ENCODE peak calls at places on chromosomes 6 and 20, in five cellular contexts. Y is Right ventricle myocardium superior; O is fibroblast of the conjunctiva; S is CD8-positive, alpha-beta memory T cell; R is upper lobe of right lung. M is an unnamed sample.

GRCh38 chr6:5231289-5231688 is 29.5 kb downstream of the LYRM4 start:
- DNase-seq in R (no peak), Y (no peak), S (no peak), O (no peak), M (no peak)

GRCh38 chr6:12047304-12047703 is 35.2 kb downstream of the HIVEP1 start:
- DNase-seq in R (peak; percentile 66), Y (no peak), O (no peak), S (no peak), M (no peak)

GRCh38 chr6:157812425-157813171 is 10.4 kb upstream of the SNX9 start:
- DNase-seq in O (no peak), Y (no peak), R (no peak), S (no peak), M (no peak)

GRCh38 chr6:5151955-5152401 is 66.8 kb downstream of the PPP1R3G start:
- DNase-seq in R (no peak), O (peak; percentile 22), Y (no peak), S (no peak), M (no peak)

GRCh38 chr6:109304284-109305015 is 77.8 kb downstream of the CD164 start:
- DNase-seq in R (no peak), S (no peak), Y (no peak), O (no peak), M (no peak)

GRCh38 chr6:19301980-19302379 is 535.2 kb upstream of the ID4 start:
- DNase-seq in Y (no peak), S (no peak), R (no peak), O (no peak), M (no peak)

GRCh38 chr6:112407191-112407590 is 60.1 kb downstream of the RFPL4B start:
- DNase-seq in R (no peak), O (no peak), Y (no peak), S (no peak), M (no peak)

GRCh38 chr20:5863040-5863811 is 87.1 kb downstream of the TRMT6 start:
- DNase-seq in R (no peak), S (no peak), Y (peak; percentile 40), O (peak; percentile 53), M (no peak)

GRCh38 chr20:1247689-1248088 is 18.4 kb upstream of the SNPH start:
- DNase-seq in O (no peak), R (no peak), Y (no peak), S (no peak), M (no peak)

GRCh38 chr6:13282393-13283069 is 45.8 kb downstream of the TBC1D7 start:
- DNase-seq in Y (no peak), O (no peak), R (no peak), S (no peak), M (no peak)

GRCh38 chr6:90289902-90290301 is 6.7 kb downstream of the BACH2 start:
- DNase-seq in S (no peak), Y (no peak), O (no peak), R (no peak), M (no peak)

GRCh38 chr6:45901777-45902650 is 113.6 kb downstream of the CLIC5 start:
- DNase-seq in R (no peak), O (no peak), Y (no peak), S (no peak), M (no peak)

GRCh38 chr20:17449039-17449438 is 82.1 kb downstream of the BFSP1 start:
- DNase-seq in O (no peak), Y (no peak), S (no peak), R (no peak), M (no peak)

GRCh38 chr20:50728981-50729874 is 2.2 kb upstream of the PARD6B start:
- DNase-seq in O (no peak), S (no peak), Y (no peak), R (no peak), M (no peak)

GRCh38 chr6:36220211-36220610 is 23.7 kb downstream of the BRPF3 start:
- DNase-seq in S (no peak), O (no peak), R (no peak), Y (no peak), M (no peak)

GRCh38 chr20:34815636-34816035 is 9.8 kb downstream of the NCOA6 start:
- DNase-seq in O (no peak), Y (no peak), S (no peak), R (no peak), M (no peak)

GRCh38 chr6:107646776-107647438 is 157.0 kb downstream of the SOBP start:
- DNase-seq in Y (no peak), S (no peak), R (no peak), O (no peak), M (no peak)

GRCh38 chr6:67880939-67881705 is 754.0 kb upstream of the ADGRB3 start:
- DNase-seq in R (no peak), O (no peak), S (no peak), Y (no peak), M (no peak)

GRCh38 chr20:63895202-63895885 is 418 bp downstream of the DNAJC5 start:
- DNase-seq in O (no peak), S (no peak), Y (no peak), R (no peak), M (no peak)

GRCh38 chr20:19120569-19120968 is 91.9 kb upstream of the SLC24A3 start:
- DNase-seq in Y (no peak), R (no peak), S (no peak), O (no peak), M (no peak)

GRCh38 chr20:4007383-4008025 is 7.9 kb downstream of the RNF24 start:
- DNase-seq in O (no peak), Y (no peak), S (no peak), R (no peak), M (no peak)

GRCh38 chr6:43193929-43194328 is 11.9 kb downstream of the CUL9 start:
- DNase-seq in Y (no peak), O (no peak), R (no peak), S (no peak), M (no peak)

GRCh38 chr20:53934421-53935352 is 135.7 kb downstream of the BCAS1 start:
- DNase-seq in S (no peak), R (no peak), Y (peak; percentile 50), O (no peak), M (peak; percentile 6)

GRCh38 chr20:37821691-37822655 is 81.0 kb upstream of the VSTM2L start:
- DNase-seq in R (no peak), Y (no peak), S (no peak), O (peak; percentile 16), M (no peak)

GRCh38 chr6:35970181-35970580 is 49.3 kb upstream of the SRPK1 start:
- DNase-seq in S (no peak), R (no peak), O (no peak), Y (no peak), M (no peak)

GRCh38 chr6:135675862-135676261 is 175.6 kb upstream of the PDE7B start:
- DNase-seq in Y (no peak), S (no peak), O (no peak), R (no peak), M (peak; percentile 35)

GRCh38 chr6:79946242-79946641 is 1.1 kb downstream of the ELOVL4 start:
- DNase-seq in Y (no peak), R (no peak), S (peak; percentile 6), O (peak; percentile 29), M (peak; percentile 15)

GRCh38 chr20:38358500-38358998 is 12.3 kb downstream of the LBP start:
- DNase-seq in R (no peak), O (no peak), Y (no peak), S (no peak), M (no peak)

GRCh38 chr20:10557685-10558084 is 116.1 kb downstream of the JAG1 start:
- DNase-seq in Y (no peak), R (no peak), S (no peak), O (no peak), M (no peak)

GRCh38 chr6:44012078-44012493 is 115.2 kb downstream of the MRPL14 start:
- DNase-seq in R (peak; percentile 68), Y (no peak), O (peak; percentile 47), S (no peak), M (no peak)

GRCh38 chr20:57652865-57653545 is 32.8 kb upstream of the ZBP1 start:
- DNase-seq in O (no peak), S (no peak), Y (peak; percentile 37), R (peak; percentile 58), M (no peak)

GRCh38 chr6:114939630-114940029 is 596.8 kb upstream of the HS3ST5 start:
- DNase-seq in R (no peak), S (no peak), Y (no peak), O (no peak), M (no peak)

GRCh38 chr6:34044945-34045595 is 100.8 kb downstream of the GRM4 start:
- DNase-seq in R (no peak), O (no peak), S (peak; percentile 5), Y (no peak), M (peak; percentile 19)

GRCh38 chr20:48025061-48025515 is 239.8 kb upstream of the SULF2 start:
- DNase-seq in O (peak; percentile 56), Y (peak; percentile 45), R (no peak), S (no peak), M (no peak)

M was measured in T-cell.